ENCODE peak calls at places on chromosomes 3 and 15, in ten cellular contexts. One of them, this sample, is unnamed.

GRCh38 chr15:48945386-48945785 is 18.3 kb downstream of the SHC4 start:
- DNase-seq in stomach: no peak
- DNase-seq in A549: no peak
- DNase-seq in HEK293T: no peak
- DNase-seq in ELF-1: no peak
- DNase-seq in activated CD4-positive, alpha-beta T cell treated with anti-CD3 and anti-CD28 coated beads for 1 hour: no peak
- DNase-seq in T-helper 2 cell: no peak
- DNase-seq in kidney epithelial cell: no peak
- DNase-seq in myocyte: no peak
- DNase-seq in type B pancreatic cell: no peak
- DNase-seq in this sample: no peak

GRCh38 chr3:197008436-197009209 is 21.0 kb downstream of the MELTF start:
- DNase-seq in stomach: no peak
- DNase-seq in A549: no peak
- DNase-seq in HEK293T: no peak
- DNase-seq in ELF-1: no peak
- DNase-seq in activated CD4-positive, alpha-beta T cell treated with anti-CD3 and anti-CD28 coated beads for 1 hour: no peak
- DNase-seq in T-helper 2 cell: no peak
- DNase-seq in kidney epithelial cell: no peak
- DNase-seq in myocyte: no peak
- DNase-seq in type B pancreatic cell: no peak
- DNase-seq in this sample: no peak

GRCh38 chr3:59436164-59436958 is 386.5 kb upstream of the CFAP20DC start:
- DNase-seq in stomach: no peak
- DNase-seq in A549: no peak
- DNase-seq in HEK293T: no peak
- DNase-seq in ELF-1: no peak
- DNase-seq in activated CD4-positive, alpha-beta T cell treated with anti-CD3 and anti-CD28 coated beads for 1 hour: no peak
- DNase-seq in T-helper 2 cell: no peak
- DNase-seq in kidney epithelial cell: no peak
- DNase-seq in myocyte: no peak
- DNase-seq in type B pancreatic cell: no peak
- DNase-seq in this sample: no peak

GRCh38 chr3:183249006-183249718 is 3.9 kb upstream of the B3GNT5 start:
- DNase-seq in stomach: no peak
- DNase-seq in A549: no peak
- DNase-seq in HEK293T: no peak
- DNase-seq in ELF-1: no peak
- DNase-seq in activated CD4-positive, alpha-beta T cell treated with anti-CD3 and anti-CD28 coated beads for 1 hour: no peak
- DNase-seq in T-helper 2 cell: no peak
- DNase-seq in kidney epithelial cell: no peak
- DNase-seq in myocyte: no peak
- DNase-seq in type B pancreatic cell: no peak
- DNase-seq in this sample: no peak

GRCh38 chr3:134351421-134351820 is 22.8 kb downstream of the AMOTL2 start:
- DNase-seq in stomach: no peak
- DNase-seq in A549: no peak
- DNase-seq in HEK293T: no peak
- DNase-seq in ELF-1: no peak
- DNase-seq in activated CD4-positive, alpha-beta T cell treated with anti-CD3 and anti-CD28 coated beads for 1 hour: no peak
- DNase-seq in T-helper 2 cell: no peak
- DNase-seq in kidney epithelial cell: no peak
- DNase-seq in myocyte: no peak
- DNase-seq in type B pancreatic cell: no peak
- DNase-seq in this sample: no peak

GRCh38 chr3:101216710-101217457 is 103.5 kb downstream of the IMPG2 start:
- DNase-seq in stomach: no peak
- DNase-seq in A549: no peak
- DNase-seq in HEK293T: no peak
- DNase-seq in ELF-1: no peak
- DNase-seq in activated CD4-positive, alpha-beta T cell treated with anti-CD3 and anti-CD28 coated beads for 1 hour: no peak
- DNase-seq in T-helper 2 cell: no peak
- DNase-seq in kidney epithelial cell: no peak
- DNase-seq in myocyte: no peak
- DNase-seq in type B pancreatic cell: no peak
- DNase-seq in this sample: no peak

GRCh38 chr3:9955067-9955502 is 2.9 kb upstream of the PRRT3 start:
- DNase-seq in stomach: peak; percentile 45
- DNase-seq in A549: no peak
- DNase-seq in HEK293T: peak; percentile 32
- DNase-seq in ELF-1: no peak
- DNase-seq in activated CD4-positive, alpha-beta T cell treated with anti-CD3 and anti-CD28 coated beads for 1 hour: no peak
- DNase-seq in T-helper 2 cell: no peak
- DNase-seq in kidney epithelial cell: no peak
- DNase-seq in myocyte: peak; percentile 22
- DNase-seq in type B pancreatic cell: no peak
- DNase-seq in this sample: no peak

GRCh38 chr3:136194409-136195257 is 1.5 kb downstream of the MSL2 start:
- DNase-seq in stomach: peak; percentile 43
- DNase-seq in A549: no peak
- DNase-seq in HEK293T: no peak
- DNase-seq in ELF-1: peak; percentile 71
- DNase-seq in activated CD4-positive, alpha-beta T cell treated with anti-CD3 and anti-CD28 coated beads for 1 hour: peak; percentile 39
- DNase-seq in T-helper 2 cell: peak; percentile 37
- DNase-seq in kidney epithelial cell: no peak
- DNase-seq in myocyte: peak; percentile 33
- DNase-seq in type B pancreatic cell: no peak
- DNase-seq in this sample: peak; percentile 28

GRCh38 chr3:169389925-169390253 is 273.6 kb downstream of the MECOM start:
- DNase-seq in stomach: no peak
- DNase-seq in A549: no peak
- DNase-seq in HEK293T: no peak
- DNase-seq in ELF-1: no peak
- DNase-seq in activated CD4-positive, alpha-beta T cell treated with anti-CD3 and anti-CD28 coated beads for 1 hour: no peak
- DNase-seq in T-helper 2 cell: no peak
- DNase-seq in kidney epithelial cell: no peak
- DNase-seq in myocyte: no peak
- DNase-seq in type B pancreatic cell: no peak
- DNase-seq in this sample: no peak

GRCh38 chr3:39149059-39149455 is 4.3 kb downstream of the CSRNP1 start:
- DNase-seq in stomach: no peak
- DNase-seq in A549: no peak
- DNase-seq in HEK293T: no peak
- DNase-seq in ELF-1: no peak
- DNase-seq in activated CD4-positive, alpha-beta T cell treated with anti-CD3 and anti-CD28 coated beads for 1 hour: no peak
- DNase-seq in T-helper 2 cell: no peak
- DNase-seq in kidney epithelial cell: no peak
- DNase-seq in myocyte: no peak
- DNase-seq in type B pancreatic cell: no peak
- DNase-seq in this sample: no peak

GRCh38 chr3:79012946-79013362 is 754.8 kb downstream of the ROBO1 start:
- DNase-seq in stomach: no peak
- DNase-seq in A549: no peak
- DNase-seq in HEK293T: no peak
- DNase-seq in ELF-1: no peak
- DNase-seq in activated CD4-positive, alpha-beta T cell treated with anti-CD3 and anti-CD28 coated beads for 1 hour: no peak
- DNase-seq in T-helper 2 cell: no peak
- DNase-seq in kidney epithelial cell: no peak
- DNase-seq in myocyte: no peak
- DNase-seq in type B pancreatic cell: no peak
- DNase-seq in this sample: no peak